ENCODE peak calls at places on chromosomes 2 and 18, in ten cellular contexts. K, O, U, L, G, I, Z, Q, V and D are unnamed samples.

GRCh38 chr2:218301176-218301819 is 9.0 kb upstream of the TMBIM1 start:
- DNase-seq in I (peak), U (peak), K (peak), G (peak), L (peak), O (peak), V (peak), Z (peak), Q (peak), D (peak)

GRCh38 chr18:50401888-50402287 is 27.0 kb downstream of the SKA1 start:
- DNase-seq in K (no peak), I (no peak), Q (no peak), G (peak), O (no peak), Z (no peak), V (peak), U (peak), L (peak), D (peak)

GRCh38 chr2:227325824-227326195 is 759 bp downstream of the MFF start:
- DNase-seq in G (peak), O (peak), U (peak), I (no peak), K (no peak), V (peak), Z (no peak), L (peak), Q (no peak), D (peak)

GRCh38 chr18:23862071-23862470 is 152.5 kb upstream of the TTC39C start:
- DNase-seq in V (peak), G (no peak), O (no peak), K (no peak), U (no peak), L (no peak), Z (no peak), I (no peak), Q (no peak), D (no peak)

GRCh38 chr2:240139666-240140393 is 628 bp downstream of the OTOS start:
- DNase-seq in L (peak), O (no peak), I (no peak), K (no peak), V (no peak), U (no peak), Q (no peak), G (no peak), Z (no peak), D (peak)

GRCh38 chr2:149990965-149991364 is 403.4 kb upstream of the MMADHC start:
- DNase-seq in G (no peak), I (no peak), V (no peak), O (no peak), K (no peak), Q (no peak), L (no peak), Z (no peak), U (no peak), D (no peak)

GRCh38 chr2:192195548-192196418 is 1.1 kb upstream of the TMEFF2 start:
- DNase-seq in G (peak), I (peak), U (peak), L (peak), Q (no peak), K (no peak), Z (peak), O (peak), V (peak), D (peak)

GRCh38 chr2:157603203-157603602 is 25.5 kb downstream of the ACVR1C start:
- DNase-seq in U (no peak), K (no peak), O (no peak), G (no peak), Z (no peak), L (no peak), I (no peak), Q (no peak), V (no peak), D (no peak)

GRCh38 chr18:10197097-10197496 is 257.3 kb upstream of the APCDD1 start:
- DNase-seq in O (no peak), L (peak), I (no peak), U (no peak), Q (no peak), K (no peak), V (no peak), G (no peak), Z (no peak), D (peak)

GRCh38 chr2:136008205-136008865 is 22.9 kb upstream of the DARS1 start:
- DNase-seq in O (peak), L (peak), I (peak), G (peak), Z (peak), V (no peak), Q (no peak), K (peak), U (no peak), D (peak)

GRCh38 chr18:13372405-13372995 is 153.9 kb downstream of the LDLRAD4 start:
- DNase-seq in Z (peak), O (no peak), I (no peak), V (no peak), Q (no peak), L (no peak), K (no peak), G (no peak), U (no peak), D (no peak)

GRCh38 chr2:120978359-120979050 is 242.8 kb downstream of the GLI2 start:
- DNase-seq in I (no peak), U (no peak), L (peak), G (no peak), V (peak), O (no peak), Z (no peak), K (no peak), Q (no peak), D (peak)